ENCODE peak calls at places on chromosomes 5 and 9, in five cellular contexts. Y is IMR-90, Q is uterus, G is ovary, V is A549. U is an unnamed sample.
A peak's percentile ranks its signal among the peaks of the same experiment; 100 is the strongest.

GRCh38 chr9:103397868-103398600 is 402.9 kb downstream of the CYLC2 start:
- DNase-seq in Y (no peak), Q (no peak), G (no peak), V (peak; percentile 21), U (peak; percentile 11)

GRCh38 chr9:120901704-120902103 is 24.7 kb upstream of the PHF19 start:
- DNase-seq in Y (no peak), Q (no peak), G (no peak), V (no peak), U (no peak)

GRCh38 chr5:169691473-169691872 is 54.4 kb downstream of the DOCK2 start:
- DNase-seq in Y (no peak), Q (no peak), G (no peak), V (no peak), U (no peak)

GRCh38 chr9:16871358-16872151 is 1.1 kb upstream of the BNC2 start:
- DNase-seq in Y (peak; percentile 88), Q (peak; percentile 76), G (peak; percentile 69), V (peak; percentile 34), U (peak; percentile 46)

GRCh38 chr9:38017149-38017884 is 51.7 kb downstream of the SHB start:
- DNase-seq in Y (peak; percentile 62), Q (no peak), G (no peak), V (peak; percentile 63), U (peak; percentile 78)

GRCh38 chr9:75541778-75542177 is 348.7 kb upstream of the PCSK5 start:
- DNase-seq in Y (no peak), Q (no peak), G (no peak), V (no peak), U (no peak)

GRCh38 chr5:36719266-36719665 is 112.9 kb downstream of the SLC1A3 start:
- DNase-seq in Y (no peak), Q (no peak), G (no peak), V (no peak), U (no peak)

GRCh38 chr9:114505187-114506081 is at the start of gene WHRN:
- DNase-seq in Y (peak; percentile 76), Q (peak; percentile 94), G (peak; percentile 97), V (peak; percentile 96), U (peak; percentile 89)

GRCh38 chr5:72314571-72315172 is 5.4 kb downstream of the MRPS27 start:
- DNase-seq in Y (peak; percentile 82), Q (no peak), G (peak; percentile 43), V (peak; percentile 58), U (no peak)

GRCh38 chr9:132622144-132622543 is 39.7 kb downstream of the BARHL1 start:
- DNase-seq in Y (peak; percentile 58), Q (no peak), G (no peak), V (no peak), U (no peak)

GRCh38 chr5:17670353-17670752 is 36.1 kb downstream of the TAF11L14 start:
- DNase-seq in Y (no peak), Q (no peak), G (no peak), V (no peak), U (no peak)

GRCh38 chr5:73307645-73308346 is 134.8 kb downstream of the TMEM174 start:
- DNase-seq in Y (no peak), Q (no peak), G (no peak), V (no peak), U (no peak)

DNA sequence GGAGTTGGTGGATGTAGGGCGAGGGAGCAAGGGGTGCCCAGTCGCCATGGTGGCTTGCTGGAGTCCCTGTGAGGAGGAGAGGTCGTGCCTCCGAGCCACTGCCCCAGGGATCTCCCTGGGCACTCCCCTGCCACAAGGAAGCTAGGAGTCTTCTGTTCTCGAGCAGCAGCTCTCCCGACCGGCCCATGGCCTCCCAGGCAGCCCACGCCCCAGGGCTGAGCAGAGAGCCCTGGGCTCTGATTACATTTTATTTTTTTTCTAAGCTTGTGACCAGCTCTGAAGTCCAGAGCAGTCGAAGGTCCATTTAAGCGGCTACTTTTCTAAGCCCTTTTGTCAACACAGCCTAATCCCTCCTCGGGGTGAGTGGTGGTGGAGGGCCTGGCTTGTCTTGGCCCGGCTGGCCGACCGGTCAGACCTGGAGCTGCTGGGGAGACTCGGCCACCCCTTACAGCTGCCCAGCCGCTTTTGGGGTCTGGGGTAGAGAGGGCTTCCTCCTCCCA is 2.1 kb downstream of the RXRA start:
- DNase-seq in Y (peak; percentile 47), Q (no peak), G (peak; percentile 37), V (no peak), U (no peak)
- TF ChIP-seq POLR2A in Y (no peak), Q (no peak), G (no peak), V (no peak), U (no peak)

DNA sequence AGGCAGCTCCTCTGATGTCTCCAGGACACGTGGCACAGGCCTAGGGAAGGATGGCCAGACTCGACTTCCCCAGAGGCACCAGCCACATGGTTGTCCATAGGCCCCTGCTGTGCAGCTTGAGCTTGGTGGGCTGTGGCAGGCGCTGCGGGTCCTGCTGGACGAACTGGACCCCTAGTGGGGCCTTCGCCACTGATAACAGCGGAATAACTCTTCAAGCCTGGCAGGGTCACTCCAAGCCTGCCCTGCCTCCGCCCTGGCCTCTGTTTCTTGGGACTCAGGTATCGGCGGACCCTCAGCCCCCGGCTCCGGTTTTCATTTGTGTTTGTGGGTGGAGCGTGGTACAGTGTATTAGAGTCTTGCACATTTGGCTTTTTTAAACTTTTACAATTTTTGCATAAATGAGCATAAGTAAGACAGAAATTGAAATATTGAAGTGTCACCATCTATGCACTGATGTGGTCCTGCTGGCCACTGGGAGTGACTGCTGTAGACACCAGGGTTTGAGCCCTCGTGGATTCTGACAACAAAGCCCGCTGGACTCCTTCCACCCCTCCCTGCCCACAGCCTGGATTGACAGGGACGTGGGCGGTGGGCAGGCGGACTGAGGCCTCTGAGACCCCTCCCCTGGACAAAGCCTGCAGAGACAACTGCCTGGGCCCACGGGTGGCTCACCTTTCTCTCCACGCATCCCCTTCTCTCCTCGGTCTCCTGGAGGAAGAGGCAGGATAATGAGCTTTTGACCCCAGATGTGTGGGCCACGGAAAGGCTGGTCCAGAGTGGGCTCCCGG is 3.8 kb downstream of the FCN1 start:
- DNase-seq in Y (no peak), Q (no peak), G (peak; percentile 10), V (no peak), U (no peak)
- H3K4me3 ChIP-seq in Y (no peak overlapping the region), Q (no peak overlapping the region), G (no peak overlapping the region), V (no peak overlapping the region), U (no peak overlapping the region)

DNA sequence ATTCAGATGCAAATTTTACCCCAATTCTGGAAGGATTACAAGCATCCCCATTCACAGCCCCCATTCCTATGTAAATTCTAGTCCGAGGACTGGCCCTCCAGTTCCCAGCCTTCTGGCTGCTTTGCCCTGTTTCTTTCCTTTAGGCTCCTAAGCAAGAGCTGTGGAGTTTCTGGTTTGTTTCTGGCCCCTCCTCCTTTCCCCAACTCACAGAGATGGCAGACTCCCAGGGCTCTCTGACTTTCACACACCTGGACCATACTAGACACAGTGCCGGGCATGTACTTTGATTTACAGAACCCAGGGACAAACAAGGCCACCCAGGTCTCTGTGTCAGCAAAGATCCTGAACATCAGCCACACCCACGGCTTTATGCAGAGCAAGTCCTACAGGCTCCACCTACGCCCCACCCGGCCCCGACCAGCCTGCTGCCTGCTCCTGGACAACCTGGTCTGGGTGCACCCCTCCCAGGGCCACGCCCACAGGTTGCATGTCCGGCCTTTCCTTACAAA is 62.5 kb downstream of the SEMA4D start:
- DNase-seq in Y (no peak), Q (no peak), G (no peak), V (no peak), U (peak; percentile 46)
- H3K4me1 ChIP-seq in Y (peaks cover 3% of the 10 kb centered on the region), Q (no peaks in the 10 kb centered on the region), G (no peaks in the 10 kb centered on the region), V (peaks cover 13% of the 10 kb centered on the region), U (peaks cover 15% of the 10 kb centered on the region)

GRCh38 chr9:93187047-93187446 is 3.1 kb downstream of the WNK2 start:
- DNase-seq in Y (no peak), Q (no peak), G (no peak), V (no peak), U (peak; percentile 78)

GRCh38 chr9:93183663-93184438 is at the start of gene WNK2:
- DNase-seq in Y (no peak), Q (no peak), G (no peak), V (peak; percentile 76), U (peak; percentile 52)

GRCh38 chr9:93184439-93185221 is 691 bp downstream of the WNK2 start:
- DNase-seq in Y (no peak), Q (no peak), G (no peak), V (peak; percentile 69), U (peak; percentile 32)

GRCh38 chr9:93186151-93186715 is 2.3 kb downstream of the WNK2 start:
- DNase-seq in Y (no peak), Q (no peak), G (no peak), V (no peak), U (no peak)

DNA sequence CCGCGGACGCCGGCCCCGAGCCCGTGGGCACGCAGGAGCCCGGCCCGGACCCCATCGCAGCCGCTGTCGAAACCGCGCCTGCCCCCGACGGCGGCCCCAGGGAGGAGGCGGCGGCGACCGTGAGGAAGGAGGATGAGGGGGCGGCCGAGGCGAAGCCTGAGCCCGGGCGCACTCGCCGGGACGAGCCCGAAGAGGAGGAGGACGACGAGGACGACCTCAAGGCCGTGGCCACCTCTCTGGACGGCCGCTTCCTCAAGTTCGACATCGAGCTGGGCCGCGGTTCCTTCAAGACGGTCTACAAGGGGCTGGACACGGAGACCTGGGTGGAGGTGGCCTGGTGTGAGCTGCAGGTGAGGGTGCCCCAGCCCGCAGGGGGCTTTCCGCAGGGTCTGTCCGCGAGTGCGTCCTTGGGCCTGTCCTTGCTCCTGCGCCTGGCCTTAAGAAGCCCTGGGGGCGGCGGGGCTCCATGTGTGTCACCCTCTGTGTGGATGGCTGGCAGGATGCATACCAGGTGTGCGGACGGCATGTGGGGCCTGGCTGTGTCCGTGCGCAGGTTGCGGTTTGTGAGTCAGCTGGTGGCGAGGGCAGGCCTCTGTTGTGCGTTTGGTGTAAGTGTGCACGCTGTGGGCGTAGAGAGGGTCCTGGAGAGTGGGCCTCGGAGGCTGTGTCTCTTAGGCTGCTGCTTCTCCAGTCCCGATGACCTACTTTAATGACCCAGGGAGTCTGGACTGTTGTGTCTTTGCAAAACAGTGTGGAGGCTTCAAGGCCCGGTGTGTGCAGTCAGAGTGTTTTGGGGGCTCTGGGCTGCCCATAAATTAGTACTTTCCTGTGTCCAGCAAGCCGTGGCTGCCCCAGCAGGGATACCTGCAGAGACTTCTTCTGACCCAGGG is 1.6 kb downstream of the WNK2 start:
- DNase-seq in Y (no peak), Q (no peak), G (no peak), V (no peak), U (peak; percentile 29)
- TF ChIP-seq POLR2A in Y (no peak), Q (no peak), G (no peak), V (no peak), U (no peak)

DNA sequence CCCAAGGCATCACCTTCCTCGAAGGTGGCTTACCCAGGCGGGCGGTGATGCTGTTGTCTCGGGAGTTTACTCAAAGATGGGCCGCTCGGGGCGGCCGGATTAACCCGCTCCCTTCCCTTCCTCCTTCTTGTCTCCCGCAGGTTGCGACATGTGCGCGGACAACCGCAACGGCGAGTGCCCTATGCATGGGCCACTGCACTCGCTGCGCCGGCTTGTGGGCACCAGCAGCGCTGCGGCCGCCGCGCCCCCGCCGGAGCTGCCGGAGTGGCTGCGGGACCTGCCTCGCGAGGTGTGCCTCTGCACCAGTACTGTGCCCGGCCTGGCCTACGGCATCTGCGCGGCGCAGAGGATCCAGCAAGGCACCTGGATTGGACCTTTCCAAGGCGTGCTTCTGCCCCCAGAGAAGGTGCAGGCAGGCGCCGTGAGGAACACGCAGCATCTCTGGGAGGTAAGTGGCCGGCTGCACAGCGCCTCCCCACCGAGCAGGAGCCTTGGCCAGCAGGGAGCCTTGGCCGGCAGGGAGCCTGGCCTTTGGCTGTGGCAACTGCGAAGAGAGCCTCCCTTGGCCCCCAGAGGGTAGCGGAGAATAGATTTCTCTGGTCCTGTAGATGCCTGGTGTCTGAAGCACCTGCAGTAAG is 10.6 kb downstream of the PRDM6 start:
- DNase-seq in Y (no peak), Q (no peak), G (peak; percentile 35), V (peak; percentile 66), U (no peak)
- H3K4me3 ChIP-seq in Y (no peak overlapping the region), Q (peak overlapping the region; percentile 8), G (no peak overlapping the region), V (peak overlapping the region; percentile 59), U (no peak overlapping the region)